ENCODE peak calls at places on chromosomes 13 and 19, in four cellular contexts. S is NB4, J is A549, M is Calu3. I is an unnamed sample.

GRCh38 chr13:29543230-29544215 is 52.0 kb downstream of the SLC7A1 start:
- DNase-seq in S (peak), J (no peak), M (peak), I (peak)

GRCh38 chr13:92681239-92681638 is 545.4 kb upstream of the GPC6 start:
- DNase-seq in S (no peak), J (no peak), M (no peak), I (no peak)

GRCh38 chr19:40804783-40805242 is 5.8 kb downstream of the EGLN2 start:
- DNase-seq in S (no peak), J (no peak), M (no peak), I (no peak)

GRCh38 chr13:81671103-81671502 is 1330.2 kb upstream of the SPRY2 start:
- DNase-seq in S (no peak), J (no peak), M (no peak), I (no peak)

GRCh38 chr13:39892731-39893293 is 237.3 kb downstream of the COG6 start:
- DNase-seq in S (no peak), J (no peak), M (no peak), I (no peak)

GRCh38 chr13:99988469-99989375 is 7.1 kb downstream of the ZIC2 start:
- DNase-seq in S (no peak), J (no peak), M (no peak), I (no peak)

GRCh38 chr13:85141425-85141824 is 657.8 kb downstream of the SLITRK6 start:
- DNase-seq in S (no peak), J (no peak), M (no peak), I (no peak)

GRCh38 chr13:52696566-52696965 is 43.1 kb downstream of the CNMD start:
- DNase-seq in S (no peak), J (no peak), M (no peak), I (no peak)

GRCh38 chr13:21984156-21984555 is 313.3 kb downstream of the FGF9 start:
- DNase-seq in S (no peak), J (no peak), M (no peak), I (no peak)

GRCh38 chr13:54890976-54891375 is 1862.4 kb downstream of the OLFM4 start:
- DNase-seq in S (no peak), J (no peak), M (no peak), I (no peak)

GRCh38 chr13:63311587-63311986 is 1895.9 kb upstream of the PCDH20 start:
- DNase-seq in S (no peak), J (no peak), M (no peak), I (no peak)

GRCh38 chr19:11675569-11675968 is 63.2 kb downstream of the ZNF823 start:
- DNase-seq in S (no peak), J (no peak), M (no peak), I (no peak)

GRCh38 chr19:57068326-57068725 is 51.5 kb upstream of the USP29 start:
- DNase-seq in S (no peak), J (no peak), M (no peak), I (no peak)

GRCh38 chr19:5832527-5833216 is 6.8 kb downstream of the FUT6 start:
- DNase-seq in S (no peak), J (no peak), M (no peak), I (no peak)

GRCh38 chr13:108508263-108508662 is 121.1 kb upstream of the MYO16 start:
- DNase-seq in S (peak), J (peak), M (peak), I (no peak)

GRCh38 chr13:99935772-99936171 is 35.8 kb downstream of the ZIC5 start:
- DNase-seq in S (peak), J (no peak), M (no peak), I (no peak)

GRCh38 chr13:87827479-87827878 is 156.3 kb downstream of the SLITRK5 start:
- DNase-seq in S (peak), J (no peak), M (no peak), I (no peak)

GRCh38 chr19:56347163-56347778 is 32.6 kb upstream of the ZSCAN5A start:
- DNase-seq in S (no peak), J (no peak), M (no peak), I (no peak)

GRCh38 chr19:33462112-33462726 is 59.4 kb downstream of the PEPD start:
- DNase-seq in S (no peak), J (no peak), M (no peak), I (no peak)

GRCh38 chr13:50596776-50597203 is 246.7 kb downstream of the DLEU7 start:
- DNase-seq in S (no peak), J (no peak), M (no peak), I (no peak)

DNA sequence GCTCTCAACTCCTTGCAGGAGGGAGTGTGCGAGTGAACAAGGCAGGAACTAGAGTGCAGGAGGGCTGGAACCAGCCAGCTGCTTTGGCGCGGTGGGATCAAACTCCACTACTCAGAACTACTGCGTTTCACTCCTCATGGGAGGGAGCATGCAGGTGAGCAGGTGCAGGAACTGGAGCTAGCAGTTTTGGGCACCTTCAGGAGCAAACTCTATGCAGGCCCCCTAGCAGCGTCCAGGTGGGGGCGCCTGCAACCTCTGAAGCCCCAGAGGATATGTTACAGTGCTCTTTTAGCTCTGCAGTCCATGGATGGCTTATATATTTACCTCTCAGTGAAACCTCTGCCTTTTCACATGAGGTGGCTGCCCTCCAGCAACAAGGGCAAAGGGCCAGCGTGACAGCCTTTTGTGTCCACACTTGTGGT is 1303.4 kb downstream of the PCDH9 start:
- DNase-seq in S (peak), J (peak), M (no peak), I (no peak)
- TF ChIP-seq CTCF in S (peak), J (no peak), M (no peak), I (peak)

DNA sequence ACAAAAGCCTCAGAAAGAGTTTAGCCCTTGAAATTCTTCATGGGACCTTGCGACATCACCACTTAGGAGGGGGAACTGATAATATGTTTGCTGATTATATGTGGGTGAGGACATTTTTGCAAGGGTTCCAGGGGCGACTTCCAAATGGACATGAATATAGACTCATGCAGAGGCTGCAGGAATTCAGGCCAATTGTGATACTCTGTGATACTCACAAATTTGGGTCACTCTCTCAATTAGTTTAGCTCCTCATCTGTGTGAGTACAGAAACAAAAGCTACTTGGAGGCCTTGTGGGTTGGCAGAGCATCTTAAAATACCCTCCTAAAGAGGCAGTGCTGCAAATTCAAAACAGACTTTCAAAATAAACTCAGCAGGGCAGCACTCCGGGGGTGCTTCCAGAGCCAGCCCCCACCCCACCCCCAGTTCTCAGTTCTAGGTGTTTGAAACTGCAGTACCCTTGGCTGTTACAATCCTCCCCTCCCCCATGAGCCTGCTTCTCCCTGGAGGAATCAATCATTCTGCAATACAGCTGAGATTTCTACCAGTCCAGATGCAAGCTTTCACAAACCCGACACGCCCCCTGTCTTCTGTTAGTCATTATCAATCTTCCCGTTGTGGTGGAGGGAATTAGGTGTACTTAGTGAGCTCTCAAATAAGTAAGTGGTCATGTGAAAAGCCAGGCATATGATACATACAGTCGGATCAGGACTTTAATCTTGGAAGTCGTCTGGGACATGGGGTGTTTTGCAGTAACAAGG is 96.9 kb upstream of the MBNL2 start:
- DNase-seq in S (peak), J (no peak), M (peak), I (peak)
- TF ChIP-seq CTCF in S (no peak), J (no peak), M (no peak), I (peak)

GRCh38 chr13:30766234-30766633 is 30.9 kb downstream of the ALOX5AP start:
- DNase-seq in S (peak), J (no peak), M (no peak), I (no peak)

GRCh38 chr13:30763786-30764440 is 28.6 kb downstream of the ALOX5AP start:
- DNase-seq in S (no peak), J (no peak), M (no peak), I (no peak)

GRCh38 chr13:30762643-30763042 is 27.3 kb downstream of the ALOX5AP start:
- DNase-seq in S (no peak), J (no peak), M (no peak), I (no peak)

GRCh38 chr13:30766957-30767603 is 31.7 kb downstream of the ALOX5AP start:
- DNase-seq in S (no peak), J (no peak), M (no peak), I (no peak)
- TF ChIP-seq CTCF in S (no peak), J (no peak), M (no peak), I (no peak)

GRCh38 chr13:48978942-48979601 is 3.4 kb downstream of the FNDC3A start:
- DNase-seq in S (no peak), J (no peak), M (no peak), I (no peak)
- TF ChIP-seq CTCF in S (no peak), J (no peak), M (no peak), I (no peak)

GRCh38 chr13:75196112-75196855 is 285.7 kb downstream of the TBC1D4 start:
- DNase-seq in S (no peak), J (no peak), M (no peak), I (no peak)
- TF ChIP-seq CTCF in S (no peak), J (no peak), M (no peak), I (no peak)

GRCh38 chr13:101959016-101959415 is 442.8 kb downstream of the FGF14 start:
- DNase-seq in S (no peak), J (no peak), M (peak), I (no peak)
- TF ChIP-seq CTCF in S (no peak), J (no peak), M (no peak), I (no peak)

DNA sequence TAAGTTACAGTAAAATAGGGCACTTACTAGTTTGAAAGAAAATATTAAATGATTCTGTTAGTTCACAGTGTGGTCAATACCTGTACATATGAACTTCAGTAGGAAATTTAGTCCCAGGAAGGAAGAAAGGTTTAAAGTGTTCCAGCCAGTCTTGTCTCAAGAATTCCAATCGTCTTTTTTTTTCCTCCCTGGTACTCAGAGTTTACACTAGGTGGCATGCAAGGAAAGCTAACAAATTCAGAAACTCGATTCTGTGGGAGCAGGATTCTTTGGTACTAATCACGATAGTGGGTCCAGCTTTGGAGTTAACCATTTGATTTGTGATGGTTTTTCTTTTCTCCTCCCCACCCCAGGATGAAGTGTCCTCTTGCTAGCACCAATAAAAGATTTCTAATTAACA is 43.6 kb downstream of the POLR1D start:
- DNase-seq in S (no peak), J (no peak), M (no peak), I (no peak)
- TF ChIP-seq CTCF in S (no peak), J (no peak), M (no peak), I (peak)

GRCh38 chr13:47798906-47799305 is 202.2 kb downstream of the SUCLA2 start:
- DNase-seq in S (peak), J (no peak), M (no peak), I (no peak)
- TF ChIP-seq CTCF in S (peak), J (no peak), M (no peak), I (peak)

GRCh38 chr13:60163525-60164471 is at the start of gene DIAPH3:
- DNase-seq in S (peak), J (peak), M (peak), I (peak)
- TF ChIP-seq CTCF in S (no peak), J (no peak), M (no peak), I (no peak)

GRCh38 chr19:1224847-1225246 is 13.0 kb downstream of the CBARP start:
- DNase-seq in S (no peak), J (no peak), M (no peak), I (no peak)

GRCh38 chr19:1224047-1224825 is 13.6 kb downstream of the CBARP start:
- DNase-seq in S (no peak), J (no peak), M (no peak), I (no peak)

GRCh38 chr19:1221904-1222255 is 15.9 kb downstream of the CBARP start:
- DNase-seq in S (no peak), J (no peak), M (no peak), I (no peak)

GRCh38 chr19:1222394-1222793 is 15.4 kb downstream of the CBARP start:
- DNase-seq in S (no peak), J (no peak), M (no peak), I (no peak)

GRCh38 chr19:1223018-1223855 is 14.6 kb downstream of the CBARP start:
- DNase-seq in S (peak), J (no peak), M (peak), I (no peak)
- TF ChIP-seq CTCF in S (peak), J (peak), M (no peak), I (peak)

I was measured in HFFc6.